ENCODE peak calls at places on chromosomes 12 and 14, in ten cellular contexts. M is cardiac muscle cell; S is MM.1S; B is heart left ventricle; P is CD4-positive, alpha-beta T cell; I is IMR-90; X is testis; C is PC-3; V is HCT116; D is CD8-positive, alpha-beta T cell. F is an unnamed sample.
A peak's percentile ranks its signal among the peaks of the same experiment; 100 is the strongest.

GRCh38 chr12:101209319-101210302 is at the start of gene SLC5A8:
- DNase-seq in M (no peak), S (no peak), B (no peak), P (no peak), I (no peak), X (peak; percentile 25), C (no peak), V (no peak), D (no peak), F (no peak)

GRCh38 chr14:90017371-90017770 is 44.4 kb upstream of the KCNK13 start:
- DNase-seq in M (no peak), S (no peak), B (no peak), P (no peak), I (peak; percentile 44), X (no peak), C (no peak), V (no peak), D (no peak), F (no peak)

GRCh38 chr12:109757671-109758265 is 44.1 kb downstream of the FAM222A start:
- DNase-seq in M (no peak), S (no peak), B (no peak), P (no peak), I (no peak), X (no peak), C (no peak), V (no peak), D (no peak), F (no peak)

GRCh38 chr12:97275261-97276197 is 187.1 kb upstream of the RMST start:
- DNase-seq in M (no peak), S (no peak), B (no peak), P (no peak), I (no peak), X (peak; percentile 86), C (no peak), V (no peak), D (no peak), F (no peak)

GRCh38 chr12:41437578-41437977 is 249.5 kb downstream of the PDZRN4 start:
- DNase-seq in M (no peak), S (peak; percentile 30), B (no peak), P (no peak), I (no peak), X (peak; percentile 16), C (no peak), V (no peak), D (no peak), F (no peak)

GRCh38 chr14:101945171-101945570 is 19.2 kb upstream of the DYNC1H1 start:
- DNase-seq in M (no peak), S (no peak), B (no peak), P (no peak), I (no peak), X (no peak), C (no peak), V (no peak), D (no peak), F (no peak)

GRCh38 chr12:65952737-65953209 is 128.5 kb downstream of the HMGA2 start:
- DNase-seq in M (no peak), S (no peak), B (no peak), P (no peak), I (peak; percentile 87), X (no peak), C (peak; percentile 89), V (no peak), D (no peak), F (no peak)

GRCh38 chr12:93135286-93136239 is 206.5 kb upstream of the EEA1 start:
- DNase-seq in M (no peak), S (peak; percentile 57), B (no peak), P (no peak), I (peak; percentile 57), X (no peak), C (peak; percentile 90), V (no peak), D (no peak), F (no peak)

GRCh38 chr14:20652996-20653975 is 11.8 kb upstream of the OR6S1 start:
- DNase-seq in M (peak; percentile 58), S (no peak), B (no peak), P (peak; percentile 27), I (peak; percentile 67), X (peak; percentile 85), C (no peak), V (peak; percentile 91), D (no peak), F (peak; percentile 46)

GRCh38 chr12:104929926-104930325 is 28.2 kb downstream of the SLC41A2 start:
- DNase-seq in M (no peak), S (no peak), B (no peak), P (no peak), I (peak; percentile 41), X (no peak), C (no peak), V (no peak), D (no peak), F (no peak)

GRCh38 chr14:94536836-94537235 is 24.4 kb upstream of the SERPINA4 start:
- DNase-seq in M (peak; percentile 20), S (no peak), B (no peak), P (no peak), I (no peak), X (peak; percentile 49), C (peak; percentile 5), V (peak; percentile 74), D (no peak), F (no peak)
- TF ChIP-seq CTCF in M (no peak), S (no peak), B (no peak), P (no peak), I (no peak), X (no peak), C (no peak), V (peak; percentile 57), D (no peak), F (no peak)

GRCh38 chr12:75784591-75784990 is 247.0 kb downstream of the PHLDA1 start:
- DNase-seq in M (peak; percentile 23), S (peak; percentile 51), B (peak; percentile 51), P (no peak), I (peak; percentile 14), X (peak; percentile 76), C (peak; percentile 91), V (no peak), D (no peak), F (no peak)
- H3K27ac ChIP-seq in M (no peak overlapping the region), S (peak overlapping the region; percentile 56), B (no peak overlapping the region), P (no peak overlapping the region), I (peak overlapping the region; percentile 1), X (no peak overlapping the region), C (peak overlapping the region; percentile 65), V (peak overlapping the region; percentile 97), D (no peak overlapping the region), F (no peak overlapping the region)

GRCh38 chr12:43805857-43806736 is at the start of gene TWF1:
- DNase-seq in M (peak; percentile 89), S (peak; percentile 86), B (peak; percentile 92), P (peak; percentile 77), I (peak; percentile 70), X (peak; percentile 88), C (peak; percentile 85), V (peak; percentile 27), D (peak; percentile 79), F (peak; percentile 75)
- TF ChIP-seq CTCF in M (peak; percentile 27), S (peak; percentile 33), B (peak; percentile 33), P (no peak), I (peak; percentile 30), X (peak; percentile 23), C (peak; percentile 27), V (peak; percentile 31), D (no peak), F (peak; percentile 14)

GRCh38 chr14:70788893-70789292 is 20.4 kb downstream of the MAP3K9 start:
- DNase-seq in M (no peak), S (no peak), B (no peak), P (no peak), I (no peak), X (no peak), C (no peak), V (no peak), D (no peak), F (no peak)

GRCh38 chr14:70789961-70790360 is 19.4 kb downstream of the MAP3K9 start:
- DNase-seq in M (no peak), S (no peak), B (no peak), P (no peak), I (no peak), X (no peak), C (no peak), V (no peak), D (no peak), F (no peak)

GRCh38 chr14:70791971-70792370 is 17.3 kb downstream of the MAP3K9 start:
- DNase-seq in M (no peak), S (no peak), B (no peak), P (no peak), I (no peak), X (no peak), C (no peak), V (no peak), D (no peak), F (no peak)

GRCh38 chr14:70792939-70793338 is 16.4 kb downstream of the MAP3K9 start:
- DNase-seq in M (no peak), S (no peak), B (no peak), P (no peak), I (no peak), X (no peak), C (no peak), V (no peak), D (no peak), F (no peak)

DNA sequence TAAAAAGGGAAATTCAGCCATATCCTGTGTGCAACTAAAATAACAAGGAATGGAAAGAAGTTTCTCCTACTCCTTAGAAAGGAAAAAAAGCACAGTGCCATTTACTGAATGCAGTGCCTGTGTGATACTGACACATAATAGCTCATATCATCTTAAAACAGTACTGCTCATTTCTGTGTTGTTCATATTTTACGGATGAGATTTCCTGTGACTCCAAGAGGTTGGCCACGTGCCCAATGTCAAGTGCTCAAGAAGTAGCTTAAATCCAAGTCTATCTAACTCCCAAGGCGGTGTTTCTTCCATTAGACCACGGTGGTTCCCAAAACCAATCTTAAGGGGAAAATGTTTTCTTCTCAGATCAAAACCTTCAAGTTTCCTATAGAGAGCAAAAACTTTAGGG is 20.0 kb downstream of the MAP3K9 start:
- DNase-seq in M (peak; percentile 43), S (no peak), B (no peak), P (no peak), I (peak; percentile 70), X (peak; percentile 68), C (peak; percentile 86), V (no peak), D (no peak), F (no peak)
- H3K27ac ChIP-seq in M (no peak overlapping the region), S (no peak overlapping the region), B (no peak overlapping the region), P (no peak overlapping the region), I (no peak overlapping the region), X (no peak overlapping the region), C (peak overlapping the region; percentile 36), V (no peak overlapping the region), D (no peak overlapping the region), F (peak overlapping the region; percentile 43)

DNA sequence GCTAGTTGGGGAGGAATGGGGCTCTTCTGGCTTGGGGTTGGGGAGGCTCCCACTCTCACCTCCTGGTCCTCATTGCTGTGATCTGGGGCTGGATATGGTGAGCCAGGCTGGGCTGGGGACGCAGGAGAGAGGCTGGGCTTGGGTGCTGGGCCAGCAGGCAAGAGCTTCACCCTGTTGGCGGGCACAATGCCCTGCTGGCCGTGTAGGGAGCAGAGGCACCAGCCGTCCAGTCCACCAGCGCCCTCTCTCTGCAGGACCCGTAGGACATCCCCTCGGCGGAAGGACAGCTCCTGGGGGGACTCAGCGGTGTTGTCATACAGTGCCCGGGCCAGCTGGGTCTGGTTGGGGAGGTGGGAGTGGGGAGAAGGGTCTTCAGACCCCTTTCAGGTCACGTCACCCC is 4.5 kb downstream of the EFS start:
- DNase-seq in M (no peak), S (no peak), B (no peak), P (no peak), I (no peak), X (no peak), C (no peak), V (no peak), D (no peak), F (no peak)
- TF ChIP-seq CTCF in M (no peak), S (no peak), B (peak; percentile 17), P (no peak), I (peak; percentile 9), X (no peak), C (peak; percentile 32), V (peak; percentile 43), D (no peak), F (no peak)

F was measured in RWPE1.